ENCODE peak calls at places on chromosomes 4 and X, in seven cellular contexts. One of them, this sample, is unnamed.

GRCh38 chr4:67725981-67726380 is 25.0 kb upstream of the UBA6 start:
- DNase-seq in BJ: no peak
- DNase-seq in progenitor cell of endocrine pancreas: no peak
- DNase-seq in kidney tubule cell: peak; percentile 53
- DNase-seq in stomach: no peak
- DNase-seq in NCI-H1417: no peak
- DNase-seq in astrocyte of the cerebellum: no peak
- DNase-seq in this sample: no peak

GRCh38 chr4:176277162-176277904 is 8.3 kb upstream of the ASB5 start:
- DNase-seq in BJ: no peak
- DNase-seq in progenitor cell of endocrine pancreas: peak; percentile 18
- DNase-seq in kidney tubule cell: peak; percentile 73
- DNase-seq in stomach: peak; percentile 71
- DNase-seq in NCI-H1417: peak; percentile 83
- DNase-seq in astrocyte of the cerebellum: peak; percentile 58
- DNase-seq in this sample: peak; percentile 15

GRCh38 chr4:29726938-29727337 is 993.2 kb upstream of the PCDH7 start:
- DNase-seq in BJ: no peak
- DNase-seq in progenitor cell of endocrine pancreas: no peak
- DNase-seq in kidney tubule cell: no peak
- DNase-seq in stomach: no peak
- DNase-seq in NCI-H1417: no peak
- DNase-seq in astrocyte of the cerebellum: no peak
- DNase-seq in this sample: no peak

GRCh38 chrX:349196-349595 is 30.6 kb upstream of the GTPBP6 start:
- DNase-seq in BJ: no peak
- DNase-seq in progenitor cell of endocrine pancreas: no peak
- DNase-seq in kidney tubule cell: no peak
- DNase-seq in stomach: no peak
- DNase-seq in NCI-H1417: no peak
- DNase-seq in astrocyte of the cerebellum: no peak
- DNase-seq in this sample: no peak

GRCh38 chr4:148955926-148956325 is 513.7 kb upstream of the NR3C2 start:
- DNase-seq in BJ: no peak
- DNase-seq in progenitor cell of endocrine pancreas: no peak
- DNase-seq in kidney tubule cell: peak; percentile 59
- DNase-seq in stomach: no peak
- DNase-seq in NCI-H1417: no peak
- DNase-seq in astrocyte of the cerebellum: no peak
- DNase-seq in this sample: no peak

GRCh38 chr4:2290488-2290887 is 28.6 kb upstream of the MXD4 start:
- DNase-seq in BJ: no peak
- DNase-seq in progenitor cell of endocrine pancreas: no peak
- DNase-seq in kidney tubule cell: no peak
- DNase-seq in stomach: no peak
- DNase-seq in NCI-H1417: peak; percentile 19
- DNase-seq in astrocyte of the cerebellum: no peak
- DNase-seq in this sample: no peak

GRCh38 chr4:91837608-91838029 is 466.1 kb upstream of the GRID2 start:
- DNase-seq in BJ: no peak
- DNase-seq in progenitor cell of endocrine pancreas: no peak
- DNase-seq in kidney tubule cell: peak; percentile 50
- DNase-seq in stomach: no peak
- DNase-seq in NCI-H1417: no peak
- DNase-seq in astrocyte of the cerebellum: no peak
- DNase-seq in this sample: no peak

GRCh38 chr4:20015825-20016224 is 235.9 kb upstream of the SLIT2 start:
- DNase-seq in BJ: no peak
- DNase-seq in progenitor cell of endocrine pancreas: no peak
- DNase-seq in kidney tubule cell: no peak
- DNase-seq in stomach: no peak
- DNase-seq in NCI-H1417: peak; percentile 29
- DNase-seq in astrocyte of the cerebellum: no peak
- DNase-seq in this sample: no peak

GRCh38 chrX:54029543-54030143 is 14.6 kb downstream of the PHF8 start:
- DNase-seq in BJ: no peak
- DNase-seq in progenitor cell of endocrine pancreas: no peak
- DNase-seq in kidney tubule cell: no peak
- DNase-seq in stomach: peak; percentile 80
- DNase-seq in NCI-H1417: peak; percentile 65
- DNase-seq in astrocyte of the cerebellum: no peak
- DNase-seq in this sample: no peak

GRCh38 chr4:84158670-84159069 is 340.4 kb downstream of the NKX6-1 start:
- DNase-seq in BJ: no peak
- DNase-seq in progenitor cell of endocrine pancreas: no peak
- DNase-seq in kidney tubule cell: no peak
- DNase-seq in stomach: no peak
- DNase-seq in NCI-H1417: no peak
- DNase-seq in astrocyte of the cerebellum: no peak
- DNase-seq in this sample: no peak

GRCh38 chrX:20135956-20136355 is 5.7 kb downstream of the EIF1AX start:
- DNase-seq in BJ: no peak
- DNase-seq in progenitor cell of endocrine pancreas: no peak
- DNase-seq in kidney tubule cell: no peak
- DNase-seq in stomach: no peak
- DNase-seq in NCI-H1417: no peak
- DNase-seq in astrocyte of the cerebellum: no peak
- DNase-seq in this sample: no peak

GRCh38 chrX:53374923-53375322 is 47.5 kb downstream of the SMC1A start:
- DNase-seq in BJ: no peak
- DNase-seq in progenitor cell of endocrine pancreas: no peak
- DNase-seq in kidney tubule cell: no peak
- DNase-seq in stomach: no peak
- DNase-seq in NCI-H1417: no peak
- DNase-seq in astrocyte of the cerebellum: no peak
- DNase-seq in this sample: no peak

GRCh38 chr4:165723051-165723805 is 149.8 kb upstream of the TLL1 start:
- DNase-seq in BJ: no peak
- DNase-seq in progenitor cell of endocrine pancreas: no peak
- DNase-seq in kidney tubule cell: no peak
- DNase-seq in stomach: no peak
- DNase-seq in NCI-H1417: no peak
- DNase-seq in astrocyte of the cerebellum: peak; percentile 32
- DNase-seq in this sample: no peak

GRCh38 chrX:57445046-57445445 is 146.8 kb upstream of the ZXDB start:
- DNase-seq in BJ: no peak
- DNase-seq in progenitor cell of endocrine pancreas: no peak
- DNase-seq in kidney tubule cell: peak; percentile 66
- DNase-seq in stomach: no peak
- DNase-seq in NCI-H1417: no peak
- DNase-seq in astrocyte of the cerebellum: no peak
- DNase-seq in this sample: no peak

GRCh38 chrX:8731579-8732395 is at the start of gene ANOS1:
- DNase-seq in BJ: no peak
- DNase-seq in progenitor cell of endocrine pancreas: peak; percentile 67
- DNase-seq in kidney tubule cell: peak; percentile 57
- DNase-seq in stomach: peak; percentile 47
- DNase-seq in NCI-H1417: peak; percentile 77
- DNase-seq in astrocyte of the cerebellum: peak; percentile 19
- DNase-seq in this sample: no peak

GRCh38 chrX:143486105-143486504 is 31.2 kb downstream of the SPANXN3 start:
- DNase-seq in BJ: no peak
- DNase-seq in progenitor cell of endocrine pancreas: no peak
- DNase-seq in kidney tubule cell: no peak
- DNase-seq in stomach: no peak
- DNase-seq in NCI-H1417: no peak
- DNase-seq in astrocyte of the cerebellum: no peak
- DNase-seq in this sample: no peak

GRCh38 chrX:148609766-148610698 is 109.6 kb downstream of the AFF2 start:
- DNase-seq in BJ: no peak
- DNase-seq in progenitor cell of endocrine pancreas: no peak
- DNase-seq in kidney tubule cell: peak; percentile 73
- DNase-seq in stomach: no peak
- DNase-seq in NCI-H1417: no peak
- DNase-seq in astrocyte of the cerebellum: no peak
- DNase-seq in this sample: no peak

GRCh38 chr4:70538869-70539268 is 20.5 kb downstream of the AMTN start:
- DNase-seq in BJ: no peak
- DNase-seq in progenitor cell of endocrine pancreas: no peak
- DNase-seq in kidney tubule cell: no peak
- DNase-seq in stomach: no peak
- DNase-seq in NCI-H1417: no peak
- DNase-seq in astrocyte of the cerebellum: no peak
- DNase-seq in this sample: no peak

GRCh38 chr4:123116412-123116811 is 194.0 kb upstream of the NUDT6 start:
- DNase-seq in BJ: no peak
- DNase-seq in progenitor cell of endocrine pancreas: no peak
- DNase-seq in kidney tubule cell: no peak
- DNase-seq in stomach: no peak
- DNase-seq in NCI-H1417: no peak
- DNase-seq in astrocyte of the cerebellum: no peak
- DNase-seq in this sample: no peak

GRCh38 chrX:40530471-40530870 is 50.3 kb upstream of the ATP6AP2 start:
- DNase-seq in BJ: no peak
- DNase-seq in progenitor cell of endocrine pancreas: no peak
- DNase-seq in kidney tubule cell: no peak
- DNase-seq in stomach: no peak
- DNase-seq in NCI-H1417: no peak
- DNase-seq in astrocyte of the cerebellum: no peak
- DNase-seq in this sample: no peak

GRCh38 chrX:49838374-49838773 is 9.3 kb downstream of the PAGE4 start:
- DNase-seq in BJ: no peak
- DNase-seq in progenitor cell of endocrine pancreas: no peak
- DNase-seq in kidney tubule cell: peak; percentile 44
- DNase-seq in stomach: peak; percentile 34
- DNase-seq in NCI-H1417: peak; percentile 72
- DNase-seq in astrocyte of the cerebellum: no peak
- DNase-seq in this sample: peak; percentile 4

GRCh38 chrX:9195199-9195880 is 161.4 kb upstream of the FAM9B start:
- DNase-seq in BJ: no peak
- DNase-seq in progenitor cell of endocrine pancreas: no peak
- DNase-seq in kidney tubule cell: no peak
- DNase-seq in stomach: no peak
- DNase-seq in NCI-H1417: peak; percentile 46
- DNase-seq in astrocyte of the cerebellum: no peak
- DNase-seq in this sample: no peak

GRCh38 chrX:73262991-73263390 is 48.3 kb upstream of the NAP1L2 start:
- DNase-seq in BJ: no peak
- DNase-seq in progenitor cell of endocrine pancreas: no peak
- DNase-seq in kidney tubule cell: peak; percentile 20
- DNase-seq in stomach: no peak
- DNase-seq in NCI-H1417: peak; percentile 35
- DNase-seq in astrocyte of the cerebellum: peak; percentile 0
- DNase-seq in this sample: no peak

GRCh38 chrX:56782791-56783449 is 53.9 kb downstream of the NBDY start:
- DNase-seq in BJ: no peak
- DNase-seq in progenitor cell of endocrine pancreas: no peak
- DNase-seq in kidney tubule cell: no peak
- DNase-seq in stomach: no peak
- DNase-seq in NCI-H1417: no peak
- DNase-seq in astrocyte of the cerebellum: no peak
- DNase-seq in this sample: no peak

GRCh38 chr4:151524610-151525009 is 115.6 kb downstream of the FHIP1A start:
- DNase-seq in BJ: no peak
- DNase-seq in progenitor cell of endocrine pancreas: no peak
- DNase-seq in kidney tubule cell: no peak
- DNase-seq in stomach: no peak
- DNase-seq in NCI-H1417: peak; percentile 13
- DNase-seq in astrocyte of the cerebellum: no peak
- DNase-seq in this sample: no peak

GRCh38 chr4:157185363-157185762 is 35.2 kb upstream of the GRIA2 start:
- DNase-seq in BJ: no peak
- DNase-seq in progenitor cell of endocrine pancreas: no peak
- DNase-seq in kidney tubule cell: no peak
- DNase-seq in stomach: no peak
- DNase-seq in NCI-H1417: no peak
- DNase-seq in astrocyte of the cerebellum: no peak
- DNase-seq in this sample: no peak

GRCh38 chrX:72306851-72307645 is 1.3 kb upstream of the CITED1 start:
- DNase-seq in BJ: no peak
- DNase-seq in progenitor cell of endocrine pancreas: no peak
- DNase-seq in kidney tubule cell: peak; percentile 76
- DNase-seq in stomach: peak; percentile 63
- DNase-seq in NCI-H1417: peak; percentile 88
- DNase-seq in astrocyte of the cerebellum: peak; percentile 24
- DNase-seq in this sample: peak; percentile 14

GRCh38 chr4:76562161-76562560 is 127.1 kb downstream of the SHROOM3 start:
- DNase-seq in BJ: peak; percentile 77
- DNase-seq in progenitor cell of endocrine pancreas: no peak
- DNase-seq in kidney tubule cell: peak; percentile 94
- DNase-seq in stomach: no peak
- DNase-seq in NCI-H1417: no peak
- DNase-seq in astrocyte of the cerebellum: no peak
- DNase-seq in this sample: no peak

GRCh38 chrX:43707812-43708548 is 51.9 kb downstream of the MAOA start:
- DNase-seq in BJ: no peak
- DNase-seq in progenitor cell of endocrine pancreas: no peak
- DNase-seq in kidney tubule cell: no peak
- DNase-seq in stomach: peak; percentile 86
- DNase-seq in NCI-H1417: no peak
- DNase-seq in astrocyte of the cerebellum: no peak
- DNase-seq in this sample: no peak

GRCh38 chr4:19807505-19807904 is 444.2 kb upstream of the SLIT2 start:
- DNase-seq in BJ: peak; percentile 54
- DNase-seq in progenitor cell of endocrine pancreas: no peak
- DNase-seq in kidney tubule cell: peak; percentile 98
- DNase-seq in stomach: no peak
- DNase-seq in NCI-H1417: peak; percentile 51
- DNase-seq in astrocyte of the cerebellum: peak; percentile 52
- DNase-seq in this sample: no peak

GRCh38 chrX:21509912-21510311 is 135.7 kb downstream of the CNKSR2 start:
- DNase-seq in BJ: peak; percentile 29
- DNase-seq in progenitor cell of endocrine pancreas: no peak
- DNase-seq in kidney tubule cell: peak; percentile 1
- DNase-seq in stomach: no peak
- DNase-seq in NCI-H1417: peak; percentile 53
- DNase-seq in astrocyte of the cerebellum: no peak
- DNase-seq in this sample: peak; percentile 55

GRCh38 chr4:3388461-3389185 is 53.1 kb upstream of the HGFAC start:
- DNase-seq in BJ: peak; percentile 68
- DNase-seq in progenitor cell of endocrine pancreas: no peak
- DNase-seq in kidney tubule cell: peak; percentile 95
- DNase-seq in stomach: no peak
- DNase-seq in NCI-H1417: no peak
- DNase-seq in astrocyte of the cerebellum: peak; percentile 66
- DNase-seq in this sample: no peak

GRCh38 chrX:24838624-24839023 is 144.9 kb downstream of the POLA1 start:
- DNase-seq in BJ: no peak
- DNase-seq in progenitor cell of endocrine pancreas: no peak
- DNase-seq in kidney tubule cell: peak; percentile 51
- DNase-seq in stomach: no peak
- DNase-seq in NCI-H1417: peak; percentile 75
- DNase-seq in astrocyte of the cerebellum: peak; percentile 24
- DNase-seq in this sample: no peak

This sample was measured in NCI-H2029 treated with DMSO at 0.1 percent for 48 hours.